ENCODE peak calls at places on chromosomes 4 and X, in five cellular contexts. L is brain pericyte; I is stimulated activated CD4-positive, alpha-beta T cell treated with anti-CD3 and anti-CD28 coated beads, Interleukin-12 subunit alpha, Interleukin-12 subunit beta, amount 100 ng/mL, for 48 hours; Z is brain microvascular endothelial cell; P is transverse colon. X is an unnamed sample.

GRCh38 chr4:79661196-79661595 is 253.2 kb upstream of the GK2 start:
- DNase-seq in L (no peak), I (no peak), Z (no peak), P (no peak), X (no peak)

GRCh38 chrX:101986571-101986970 is 54.7 kb upstream of the ZMAT1 start:
- DNase-seq in L (no peak), I (no peak), Z (no peak), P (no peak), X (no peak)

GRCh38 chrX:154732421-154733071 is 18.3 kb downstream of the GAB3 start:
- DNase-seq in L (no peak), I (no peak), Z (peak), P (no peak), X (no peak)

GRCh38 chr4:18020145-18020670 is 1.3 kb downstream of the LCORL start:
- DNase-seq in L (no peak), I (no peak), Z (no peak), P (peak), X (no peak)

GRCh38 chrX:23861215-23861896 is 46.4 kb downstream of the APOO start:
- DNase-seq in L (no peak), I (no peak), Z (no peak), P (no peak), X (no peak)

GRCh38 chr4:3363411-3364141 is 70.8 kb downstream of the RGS12 start:
- DNase-seq in L (no peak), I (no peak), Z (no peak), P (no peak), X (no peak)

GRCh38 chr4:184401397-184402171 is 72.8 kb downstream of the IRF2 start:
- DNase-seq in L (no peak), I (no peak), Z (no peak), P (no peak), X (no peak)

GRCh38 chr4:89158884-89159503 is 47.7 kb downstream of the TIGD2 start:
- DNase-seq in L (peak), I (no peak), Z (peak), P (no peak), X (no peak)

GRCh38 chr4:11632488-11632887 is 203.8 kb upstream of the HS3ST1 start:
- DNase-seq in L (no peak), I (no peak), Z (no peak), P (no peak), X (no peak)

GRCh38 chr4:109730294-109731051 is 603 bp upstream of the PLA2G12A start:
- DNase-seq in L (peak), I (no peak), Z (peak), P (peak), X (no peak)

GRCh38 chr4:36779601-36780000 is 464.9 kb upstream of the NWD2 start:
- DNase-seq in L (no peak), I (no peak), Z (no peak), P (no peak), X (no peak)

GRCh38 chr4:6747690-6748068 is 31.7 kb downstream of the BLOC1S4 start:
- DNase-seq in L (no peak), I (no peak), Z (no peak), P (no peak), X (no peak)

GRCh38 chrX:147637190-147637589 is 274.5 kb upstream of the FMR1 start:
- DNase-seq in L (no peak), I (no peak), Z (no peak), P (no peak), X (no peak)

GRCh38 chr4:162793571-162793970 is 373.1 kb downstream of the NAF1 start:
- DNase-seq in L (no peak), I (no peak), Z (no peak), P (no peak), X (no peak)

GRCh38 chr4:112327950-112328349 is 30.8 kb downstream of the ALPK1 start:
- DNase-seq in L (no peak), I (no peak), Z (peak), P (no peak), X (no peak)

GRCh38 chr4:38870098-38870850 is 2.7 kb downstream of the FAM114A1 start:
- DNase-seq in L (no peak), I (no peak), Z (no peak), P (no peak), X (no peak)

GRCh38 chrX:10617186-10617963 is 3.0 kb downstream of the MID1 start:
- DNase-seq in L (no peak), I (no peak), Z (no peak), P (no peak), X (no peak)

GRCh38 chr4:2462992-2463762 is 5.7 kb upstream of the RNF4 start:
- DNase-seq in L (no peak), I (no peak), Z (no peak), P (no peak), X (no peak)

GRCh38 chrX:56762707-56763555 is 33.9 kb downstream of the NBDY start:
- DNase-seq in L (no peak), I (no peak), Z (no peak), P (no peak), X (no peak)

GRCh38 chrX:71599965-71600364 is 18.3 kb downstream of the CXCR3 start:
- DNase-seq in L (no peak), I (no peak), Z (no peak), P (no peak), X (no peak)

GRCh38 chrX:53678667-53679066 is 7.9 kb downstream of the HUWE1 start:
- DNase-seq in L (no peak), I (no peak), Z (no peak), P (no peak), X (no peak)

GRCh38 chr4:80154547-80154933 is 42.8 kb upstream of the PRDM8 start:
- DNase-seq in L (no peak), I (no peak), Z (no peak), P (no peak), X (no peak)

GRCh38 chrX:70481424-70481823 is 36.8 kb downstream of the DLG3 start:
- DNase-seq in L (no peak), I (no peak), Z (no peak), P (no peak), X (no peak)

GRCh38 chr4:6474705-6475457 is 2.5 kb upstream of the PPP2R2C start:
- DNase-seq in L (no peak), I (no peak), Z (no peak), P (no peak), X (no peak)

GRCh38 chrX:152897216-152898144 is at the start of gene ZNF185:
- DNase-seq in L (no peak), I (no peak), Z (no peak), P (peak), X (no peak)

GRCh38 chrX:112818114-112819012 is 22.3 kb downstream of the AMOT start:
- DNase-seq in L (no peak), I (no peak), Z (no peak), P (no peak), X (no peak)

GRCh38 chrX:19758536-19758935 is 128.9 kb downstream of the SH3KBP1 start:
- DNase-seq in L (no peak), I (no peak), Z (no peak), P (no peak), X (no peak)

GRCh38 chrX:7119927-7120577 is 27.5 kb upstream of the STS start:
- DNase-seq in L (no peak), I (no peak), Z (no peak), P (no peak), X (no peak)

GRCh38 chr4:17934286-17934685 is 87.3 kb downstream of the LCORL start:
- DNase-seq in L (no peak), I (no peak), Z (no peak), P (no peak), X (no peak)

GRCh38 chrX:21638311-21638710 is 19.8 kb downstream of the KLHL34 start:
- DNase-seq in L (no peak), I (no peak), Z (peak), P (no peak), X (no peak)

GRCh38 chr4:15656038-15656470 is 897 bp upstream of the FBXL5 start:
- DNase-seq in L (no peak), I (no peak), Z (no peak), P (no peak), X (no peak)

GRCh38 chr4:124433500-124433899 is 279.0 kb downstream of the ANKRD50 start:
- DNase-seq in L (no peak), I (no peak), Z (peak), P (no peak), X (no peak)

GRCh38 chr4:89119166-89119565 is 7.8 kb downstream of the TIGD2 start:
- DNase-seq in L (no peak), I (no peak), Z (no peak), P (no peak), X (no peak)

X was measured in GM19239.